ENCODE peak calls at places on chromosome X, in ten cellular contexts. T is body of pancreas, I is IMR-90, C is breast epithelium, R is cardiac muscle cell, W is sigmoid colon, M is mammary epithelial cell, F is endothelial cell of umbilical vein, K is mucosa of descending colon, Z is OCI-LY7. Q is an unnamed sample. For H3K4me1, the result is how much of the 10 kb centered on the place peaks cover.

GRCh38 chrX:120514236-120514635 is 45.1 kb upstream of the LAMP2 start:
- DNase-seq in I (peak), R (no peak), F (peak), K (no peak), W (no peak), T (peak), Z (peak), M (peak), C (no peak), Q (no peak)

GRCh38 chrX:41621236-41621651 is 67.5 kb upstream of the GPR34 start:
- DNase-seq in T (peak), C (no peak), I (peak), W (no peak), Z (no peak), K (no peak), R (peak), F (peak), M (peak), Q (peak)

GRCh38 chrX:48461830-48462229 is 8.2 kb downstream of the SLC38A5 start:
- DNase-seq in T (no peak), W (no peak), I (peak), F (no peak), C (no peak), K (no peak), M (peak), Z (no peak), R (no peak), Q (no peak)

GRCh38 chrX:40085714-40086113 is 12.0 kb downstream of the BCOR start:
- DNase-seq in R (no peak), Z (no peak), W (no peak), I (no peak), M (no peak), C (no peak), K (peak), F (no peak), T (peak), Q (no peak)

GRCh38 chrX:44400588-44400987 is 57.1 kb upstream of the EFHC2 start:
- DNase-seq in C (no peak), Z (no peak), T (no peak), W (no peak), I (peak), R (no peak), M (peak), F (peak), K (no peak), Q (no peak)

GRCh38 chrX:123184858-123185251 is 777 bp downstream of the GRIA3 start:
- DNase-seq in F (no peak), R (peak), C (no peak), Z (no peak), T (no peak), K (peak), I (no peak), W (no peak), M (no peak), Q (no peak)

GRCh38 chrX:47804315-47804714 is 32.4 kb upstream of the ZNF81 start:
- DNase-seq in C (no peak), I (no peak), W (no peak), M (no peak), Z (no peak), T (no peak), K (no peak), R (no peak), F (no peak), Q (no peak)

GRCh38 chrX:63128509-63128908 is 222.6 kb downstream of the SPIN4 start:
- DNase-seq in C (no peak), T (peak), M (peak), R (no peak), K (no peak), W (no peak), I (peak), F (no peak), Z (peak), Q (no peak)

GRCh38 chrX:20317873-20318272 is 51.2 kb upstream of the RPS6KA3 start:
- DNase-seq in Z (no peak), F (no peak), C (peak), W (no peak), I (no peak), T (peak), K (no peak), M (no peak), R (no peak), Q (no peak)

GRCh38 chrX:47649302-47649701 is 1.1 kb downstream of the ELK1 start:
- DNase-seq in W (no peak), C (no peak), T (no peak), I (no peak), Z (no peak), M (no peak), K (no peak), F (no peak), R (no peak), Q (no peak)

GRCh38 chrX:25018682-25019081 is 2.9 kb upstream of the ARX start:
- DNase-seq in F (no peak), Z (no peak), C (no peak), I (no peak), M (no peak), T (no peak), R (no peak), W (no peak), K (no peak), Q (no peak)

GRCh38 chrX:19964017-19964710 is 26.7 kb downstream of the BCLAF3 start:
- DNase-seq in R (no peak), K (no peak), F (no peak), T (no peak), W (no peak), Z (no peak), C (no peak), M (peak), I (no peak), Q (no peak)

GRCh38 chrX:45351478-45351877 is 150.8 kb upstream of the DIPK2B start:
- DNase-seq in C (no peak), W (no peak), K (no peak), M (peak), T (no peak), Z (no peak), R (no peak), I (peak), F (no peak), Q (no peak)

GRCh38 chrX:34332336-34332735 is 200.2 kb upstream of the FAM47A start:
- DNase-seq in R (peak), C (no peak), K (no peak), F (no peak), T (no peak), M (no peak), Z (no peak), I (no peak), W (no peak), Q (no peak)

GRCh38 chrX:10143071-10143983 is 13.4 kb upstream of the CLCN4 start:
- DNase-seq in F (no peak), C (no peak), Z (peak), K (no peak), T (no peak), I (no peak), W (peak), M (no peak), R (no peak), Q (no peak)

GRCh38 chrX:71618303-71618721 is at the start of gene CXCR3:
- DNase-seq in T (peak), C (no peak), K (peak), M (no peak), Z (peak), I (no peak), F (no peak), W (no peak), R (no peak), Q (no peak)

GRCh38 chrX:3713225-3713936 is at the start of gene PRKX:
- DNase-seq in T (peak), I (peak), C (no peak), M (peak), K (peak), F (peak), W (peak), Z (peak), R (peak), Q (peak)

GRCh38 chrX:7131621-7132020 is 15.9 kb upstream of the STS start:
- DNase-seq in W (no peak), K (no peak), T (no peak), C (no peak), M (no peak), Z (no peak), I (no peak), F (no peak), R (no peak), Q (no peak)

GRCh38 chrX:42490111-42490510 is 287.9 kb downstream of the PPP1R2C start:
- DNase-seq in I (no peak), Z (no peak), M (no peak), R (no peak), K (no peak), W (no peak), C (no peak), F (no peak), T (no peak), Q (no peak)

GRCh38 chrX:3142259-3143042 is 101.2 kb downstream of the ARSF start:
- DNase-seq in R (no peak), T (no peak), I (no peak), C (no peak), F (no peak), M (no peak), W (no peak), Z (peak), K (no peak), Q (no peak)

GRCh38 chrX:136076942-136077341 is 70.4 kb upstream of the FHL1 start:
- DNase-seq in R (no peak), K (no peak), M (peak), T (no peak), W (no peak), Z (no peak), C (no peak), I (no peak), F (no peak), Q (no peak)

GRCh38 chrX:154734101-154734781 is 16.6 kb downstream of the GAB3 start:
- DNase-seq in F (peak), C (no peak), R (no peak), W (no peak), T (no peak), Z (no peak), K (no peak), I (peak), M (peak), Q (no peak)

GRCh38 chrX:131792789-131793462 is 230.2 kb upstream of the STK26 start:
- DNase-seq in M (peak), T (peak), I (peak), K (peak), R (no peak), F (no peak), C (no peak), Z (peak), W (peak), Q (no peak)

GRCh38 chrX:154136627-154137161 is 7.3 kb upstream of the OPN1LW start:
- DNase-seq in F (peak), T (peak), K (peak), M (peak), C (peak), Z (peak), R (peak), I (peak), W (peak), Q (peak)

GRCh38 chrX:9456250-9457074 is 8.4 kb upstream of the TBL1X start:
- DNase-seq in I (no peak), R (no peak), Z (no peak), C (no peak), F (no peak), T (no peak), K (no peak), M (no peak), W (no peak), Q (no peak)

GRCh38 chrX:117996918-117997480 is 119.6 kb downstream of the KLHL13 start:
- DNase-seq in T (no peak), C (no peak), Z (no peak), K (no peak), F (peak), W (no peak), M (peak), R (no peak), I (peak), Q (no peak)

GRCh38 chrX:15447985-15448639 is 45.0 kb downstream of the PIR start:
- DNase-seq in M (peak), R (peak), Z (no peak), T (no peak), F (no peak), C (no peak), K (no peak), I (peak), W (no peak), Q (no peak)

GRCh38 chrX:11759461-11760311 is 1.6 kb downstream of the MSL3 start:
- DNase-seq in Z (peak), K (peak), I (peak), R (peak), T (peak), W (peak), F (peak), M (peak), C (peak), Q (peak)

GRCh38 chrX:32118832-32119231 is 1047.0 kb upstream of the FTHL17 start:
- DNase-seq in R (no peak), F (no peak), M (no peak), Z (no peak), I (no peak), K (no peak), C (no peak), T (no peak), W (no peak), Q (no peak)

GRCh38 chrX:38805294-38806053 is 4.2 kb downstream of the MID1IP1 start:
- DNase-seq in Z (peak), K (peak), M (peak), I (peak), F (peak), W (peak), C (peak), T (peak), R (peak), Q (peak)
- H3K4me3 ChIP-seq in Z (peak), K (peak), M (peak), I (peak), F (peak), W (peak), C (peak), T (peak), R (peak), Q (peak)

GRCh38 chrX:23779025-23779424 is 3.9 kb upstream of the SAT1 start:
- DNase-seq in F (peak), W (no peak), I (peak), K (no peak), Z (peak), R (no peak), C (no peak), M (peak), T (no peak), Q (no peak)

GRCh38 chrX:23773601-23774175 is 9.3 kb upstream of the SAT1 start:
- DNase-seq in I (no peak), W (no peak), R (no peak), M (no peak), F (peak), T (no peak), C (no peak), Z (peak), K (no peak), Q (no peak)

GRCh38 chrX:23776363-23776762 is 6.6 kb upstream of the SAT1 start:
- DNase-seq in F (no peak), R (no peak), K (no peak), W (no peak), T (no peak), I (no peak), Z (no peak), C (no peak), M (no peak), Q (no peak)
- H3K4me1 ChIP-seq in F (under half), R (under half), K (under half), W (under half), T (under half), I (under half), Z (under half), C (under half), M (under half), Q (under half)

GRCh38 chrX:30590368-30590767 is 12.8 kb upstream of the TASL start:
- DNase-seq in Z (no peak), M (no peak), I (no peak), W (no peak), T (no peak), K (no peak), C (no peak), R (no peak), F (no peak), Q (no peak)

GRCh38 chrX:30592846-30593245 is 15.3 kb upstream of the TASL start:
- DNase-seq in C (no peak), K (no peak), F (no peak), T (no peak), W (no peak), M (no peak), R (no peak), I (no peak), Z (no peak), Q (no peak)

GRCh38 chrX:30589146-30589888 is 11.8 kb upstream of the TASL start:
- DNase-seq in K (no peak), T (no peak), I (no peak), M (no peak), R (no peak), Z (no peak), F (no peak), C (no peak), W (no peak), Q (no peak)

GRCh38 chrX:30597258-30598012 is 19.9 kb upstream of the TASL start:
- DNase-seq in R (no peak), Z (peak), C (no peak), K (no peak), F (no peak), T (no peak), I (no peak), M (no peak), W (no peak), Q (no peak)

DNA sequence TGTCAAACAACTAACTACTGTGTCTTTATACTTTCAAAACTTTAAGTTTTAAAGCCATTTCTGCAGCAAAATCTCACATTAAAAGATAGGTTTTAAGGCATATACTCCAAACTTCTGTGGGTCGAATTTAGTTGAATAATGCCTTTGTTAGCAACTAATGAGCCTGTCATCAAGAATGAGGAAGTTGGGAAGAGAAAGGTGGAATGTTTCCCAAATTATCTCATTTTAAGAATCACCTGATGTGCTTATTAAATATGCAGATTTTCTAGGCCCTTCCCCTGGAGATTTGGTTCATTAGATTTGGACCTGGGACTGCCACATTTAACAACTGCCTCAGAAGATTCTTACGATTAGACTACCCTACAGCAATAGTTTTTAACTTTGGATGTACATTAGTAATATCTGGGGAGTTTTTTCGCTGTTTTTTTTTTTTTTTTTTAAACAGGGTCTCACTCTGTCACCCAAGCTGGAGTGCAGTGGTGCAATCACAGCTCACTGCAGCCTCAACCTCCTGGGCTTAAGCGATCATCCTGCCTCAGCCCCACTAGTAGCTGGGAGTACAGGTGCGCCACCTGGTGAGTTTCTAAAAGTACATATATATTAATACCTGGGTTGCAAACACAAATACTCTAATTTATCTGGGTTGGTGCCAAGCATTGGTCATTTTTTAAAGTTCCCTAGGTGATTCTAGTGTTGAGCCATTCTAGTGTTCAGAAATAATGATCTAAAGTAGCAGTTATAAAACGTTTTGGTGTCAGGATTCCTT is 16.1 kb upstream of the TASL start:
- DNase-seq in F (no peak), T (peak), Z (peak), C (no peak), M (no peak), K (no peak), W (no peak), R (no peak), I (no peak), Q (no peak)
- TF ChIP-seq CTCF in F (no peak), T (no peak), Z (peak), C (no peak), M (peak), K (no peak), W (no peak), R (no peak), I (no peak), Q (no peak)

GRCh38 chrX:53319614-53320542 is 38.5 kb upstream of the IQSEC2 start:
- DNase-seq in M (no peak), C (no peak), K (no peak), T (peak), R (no peak), W (no peak), Z (no peak), F (no peak), I (no peak), Q (no peak)
- H3K4me3 ChIP-seq in M (peak), C (peak), K (no peak), T (peak), R (peak), W (peak), Z (no peak), F (peak), I (peak), Q (no peak)

GRCh38 chrX:115413246-115413878 is 123.8 kb downstream of the LUZP4 start:
- DNase-seq in I (peak), W (no peak), T (no peak), C (no peak), Z (no peak), F (peak), M (no peak), R (no peak), K (no peak), Q (no peak)

GRCh38 chrX:115423091-115423490 is 133.6 kb downstream of the LUZP4 start:
- DNase-seq in W (no peak), C (no peak), Z (no peak), R (peak), K (no peak), T (no peak), F (no peak), M (no peak), I (no peak), Q (no peak)

DNA sequence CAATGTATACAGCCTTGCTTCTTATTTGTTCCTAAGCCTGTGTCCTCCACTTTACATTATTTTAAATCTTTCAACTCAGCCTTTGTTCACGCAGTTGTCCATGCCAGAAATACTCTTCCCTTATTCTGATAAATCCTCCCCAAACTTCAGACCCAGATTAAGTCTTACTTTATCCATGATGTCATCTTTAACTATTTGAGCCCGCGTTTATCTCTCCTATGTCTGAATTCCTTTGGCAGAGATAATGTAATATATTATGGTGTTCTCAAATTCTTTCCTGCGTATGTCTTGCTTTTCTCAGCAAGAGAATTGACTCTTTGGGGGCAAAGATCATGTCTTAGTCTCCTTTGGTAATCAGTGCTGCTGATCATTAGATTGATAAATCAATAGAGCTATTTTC is 129.6 kb downstream of the LUZP4 start:
- DNase-seq in F (no peak), T (no peak), I (peak), W (no peak), M (no peak), K (no peak), R (no peak), Z (no peak), C (no peak), Q (no peak)
- H3K4me1 ChIP-seq in F (under half), T (under half), I (under half), W (under half), M (under half), K (under half), R (under half), Z (under half), C (under half), Q (under half)

DNA sequence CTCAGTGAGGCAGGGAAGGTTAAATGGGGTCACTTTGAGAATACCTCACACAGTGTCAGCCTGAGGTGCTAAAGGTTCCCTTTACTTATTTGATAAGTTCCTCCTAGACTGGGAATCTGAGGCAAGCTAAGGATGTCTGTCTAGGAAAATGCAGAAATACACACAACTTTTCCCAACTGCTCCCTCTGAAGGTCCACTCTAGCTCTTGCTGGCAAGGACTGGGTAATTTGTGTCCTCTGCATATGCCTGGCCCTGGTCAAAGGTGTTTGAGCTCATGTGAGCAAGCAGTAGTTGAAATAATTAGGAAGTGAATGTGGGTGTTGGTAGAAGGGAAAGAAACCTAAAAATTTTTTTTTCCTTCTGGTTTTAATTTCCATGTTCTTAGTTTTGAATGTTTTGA is 21.3 kb downstream of the TXLNG start:
- DNase-seq in M (peak), T (no peak), R (peak), Z (no peak), W (no peak), C (no peak), I (peak), F (peak), K (no peak), Q (no peak)
- TF ChIP-seq CTCF in M (peak), T (no peak), R (peak), Z (no peak), W (no peak), C (no peak), I (peak), F (peak), K (no peak), Q (peak)

GRCh38 chrX:129782015-129782495 is 2.3 kb downstream of the SASH3 start:
- DNase-seq in M (no peak), Z (no peak), C (no peak), T (no peak), W (no peak), F (no peak), R (no peak), K (no peak), I (no peak), Q (no peak)
- H3K4me3 ChIP-seq in M (no peak), Z (peak), C (no peak), T (no peak), W (no peak), F (no peak), R (no peak), K (no peak), I (no peak), Q (no peak)

GRCh38 chrX:107716045-107716684 is 59.4 kb downstream of the TSC22D3 start:
- DNase-seq in W (no peak), R (peak), K (peak), C (no peak), F (peak), T (no peak), Z (peak), M (peak), I (peak), Q (peak)
- H3K4me1 ChIP-seq in W (under half), R (under half), K (under half), C (under half), F (under half), T (half or more), Z (half or more), M (under half), I (under half), Q (under half)